ENCODE peak calls at places on chromosomes 7 and 10, in six cellular contexts. Q is transverse colon; I is stimulated activated CD8-positive, alpha-beta memory T cell treated with anti-CD3 and anti-CD28 coated beads, Interleukin-15, amount 100 ng/mL, for 24 hours; M is Right ventricle myocardium inferior; G is NCI-H460; V is kidney epithelial cell. D is an unnamed sample.
A peak's percentile ranks its signal among the peaks of the same experiment; 100 is the strongest.

GRCh38 chr7:155644971-155645509 is 579 bp downstream of the RBM33 start:
- DNase-seq in Q (peak; percentile 38), I (peak; percentile 11), M (no peak), G (no peak), V (no peak), D (peak; percentile 22)

GRCh38 chr10:51029172-51029641 is 45.1 kb upstream of the PRKG1 start:
- DNase-seq in Q (no peak), I (no peak), M (no peak), G (no peak), V (no peak), D (no peak)

GRCh38 chr7:139855498-139856270 is 26.6 kb downstream of the TBXAS1 start:
- DNase-seq in Q (peak; percentile 36), I (no peak), M (no peak), G (no peak), V (no peak), D (no peak)

GRCh38 chr10:132457328-132458070 is 60.5 kb downstream of the PWWP2B start:
- DNase-seq in Q (no peak), I (no peak), M (peak; percentile 41), G (no peak), V (no peak), D (no peak)

GRCh38 chr7:4730971-4731370 is 44.5 kb upstream of the AP5Z1 start:
- DNase-seq in Q (no peak), I (no peak), M (peak; percentile 54), G (no peak), V (no peak), D (no peak)

GRCh38 chr10:72084094-72084459 is 4.3 kb downstream of the SPOCK2 start:
- DNase-seq in Q (no peak), I (no peak), M (peak; percentile 37), G (no peak), V (no peak), D (no peak)

GRCh38 chr7:26397326-26397725 is 105.7 kb downstream of the SNX10 start:
- DNase-seq in Q (no peak), I (no peak), M (no peak), G (no peak), V (no peak), D (no peak)

GRCh38 chr10:14241196-14241595 is 89.5 kb downstream of the FRMD4A start:
- DNase-seq in Q (no peak), I (no peak), M (no peak), G (no peak), V (no peak), D (no peak)

GRCh38 chr7:5780801-5781496 is 514 bp downstream of the RNF216 start:
- DNase-seq in Q (peak; percentile 39), I (peak; percentile 11), M (peak; percentile 81), G (no peak), V (no peak), D (no peak)

GRCh38 chr10:79407811-79408795 is 37.3 kb downstream of the ZCCHC24 start:
- DNase-seq in Q (peak; percentile 51), I (no peak), M (peak; percentile 75), G (no peak), V (no peak), D (no peak)

GRCh38 chr7:8217200-8218068 is 44.5 kb downstream of the ICA1 start:
- DNase-seq in Q (no peak), I (no peak), M (no peak), G (peak; percentile 70), V (peak; percentile 19), D (peak; percentile 51)